ENCODE peak calls at places on chromosomes 6 and 20, in four cellular contexts. W is HCT116, V is HepG2, G is WTC11. O is an unnamed sample.

GRCh38 chr20:64102647-64103354 is 4.6 kb downstream of the NPBWR2 start:
- DNase-seq in V (no peak), G (peak), W (no peak), O (peak)

GRCh38 chr6:37210313-37210898 is 40.5 kb downstream of the PIM1 start:
- DNase-seq in V (peak), W (peak), G (peak), O (peak)

GRCh38 chr20:56368351-56369134 is 9.8 kb downstream of the FAM210B start:
- DNase-seq in W (no peak), V (no peak), G (no peak), O (no peak)

GRCh38 chr6:66429220-66429619 is 722.2 kb upstream of the EYS start:
- DNase-seq in W (no peak), V (no peak), G (no peak), O (no peak)

GRCh38 chr6:134339216-134339615 is 21.3 kb upstream of the SGK1 start:
- DNase-seq in V (no peak), W (no peak), G (no peak), O (no peak)

GRCh38 chr6:63543982-63544381 is 28.3 kb upstream of the LOC128125822 start:
- DNase-seq in V (no peak), G (no peak), W (no peak), O (no peak)

GRCh38 chr20:44470327-44470726 is 5.3 kb upstream of the TTPAL start:
- DNase-seq in G (no peak), V (no peak), W (no peak), O (no peak)

GRCh38 chr6:45922728-45923351 is 92.8 kb downstream of the CLIC5 start:
- DNase-seq in W (peak), V (no peak), G (peak), O (peak)

GRCh38 chr6:55918639-55919038 is 43.2 kb upstream of the BMP5 start:
- DNase-seq in V (no peak), G (no peak), W (no peak), O (no peak)

GRCh38 chr20:15205719-15206118 is 868.3 kb upstream of the FLRT3 start:
- DNase-seq in V (no peak), G (no peak), W (no peak), O (no peak)

GRCh38 chr20:49559411-49560081 is 8.4 kb downstream of the PTGIS start:
- DNase-seq in V (no peak), G (no peak), W (no peak), O (no peak)

GRCh38 chr20:1894471-1894950 is 696 bp upstream of the SIRPA start:
- DNase-seq in G (peak), V (no peak), W (no peak), O (peak)

GRCh38 chr6:126983779-126984178 is 134.7 kb upstream of the RSPO3 start:
- DNase-seq in W (no peak), V (no peak), G (peak), O (no peak)

GRCh38 chr6:149060985-149061760 is 256.3 kb upstream of the TAB2 start:
- DNase-seq in W (no peak), G (no peak), V (peak), O (peak)

GRCh38 chr20:19616620-19617019 is 141.4 kb upstream of the RIN2 start:
- DNase-seq in W (no peak), V (no peak), G (no peak), O (no peak)

GRCh38 chr6:14795451-14795850 is 450.4 kb upstream of the JARID2 start:
- DNase-seq in G (no peak), V (no peak), W (no peak), O (no peak)

GRCh38 chr20:35008411-35009342 is 53.0 kb downstream of the MYH7B start:
- DNase-seq in V (no peak), G (no peak), W (no peak), O (no peak)

GRCh38 chr6:158313989-158314388 is 1.7 kb downstream of the TULP4 start:
- DNase-seq in V (no peak), G (no peak), W (no peak), O (no peak)

GRCh38 chr6:48628316-48628715 is 517.3 kb upstream of the PTCHD4 start:
- DNase-seq in W (no peak), V (no peak), G (no peak), O (no peak)

GRCh38 chr6:157203312-157203744 is 120.0 kb downstream of the TMEM242 start:
- DNase-seq in W (no peak), G (no peak), V (no peak), O (no peak)

GRCh38 chr20:36439731-36440072 is 101.6 kb upstream of the MYL9 start:
- DNase-seq in G (no peak), W (no peak), V (no peak), O (no peak)
- TF ChIP-seq SP1 in G (no peak), W (no peak), V (no peak), O (no peak)

GRCh38 chr6:163533443-163533842 is 118.9 kb downstream of the QKI start:
- DNase-seq in G (no peak), V (peak), W (no peak), O (no peak)
- TF ChIP-seq SP1 in G (no peak), V (no peak), W (no peak), O (no peak)

GRCh38 chr6:154386848-154387717 is 30.5 kb upstream of the IPCEF1 start:
- DNase-seq in W (no peak), V (peak), G (no peak), O (no peak)
- TF ChIP-seq SP1 in W (no peak), V (no peak), G (no peak), O (no peak)

DNA sequence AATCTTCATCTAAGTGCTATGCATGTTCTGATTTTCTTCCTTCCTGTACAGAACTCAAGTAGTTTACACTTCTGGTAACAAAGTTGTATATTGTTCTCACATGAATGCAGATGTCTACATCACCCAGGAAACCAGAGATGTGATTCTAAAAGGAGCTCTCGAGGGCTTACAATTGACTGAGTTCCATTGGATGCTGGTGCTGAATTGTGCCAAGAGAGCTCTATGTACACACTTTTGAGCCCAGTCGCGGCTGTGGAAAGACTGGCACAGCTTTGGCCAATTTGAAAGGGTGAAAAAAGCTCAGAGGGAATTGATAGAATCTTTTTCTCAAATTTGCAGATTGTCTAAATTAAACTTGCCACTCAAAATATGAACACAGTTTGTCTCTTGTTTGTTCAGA is 340.7 kb downstream of the LMBRD1 start:
- DNase-seq in W (no peak), G (no peak), V (no peak), O (no peak)
- TF ChIP-seq SP1 in W (no peak), G (no peak), V (no peak), O (no peak)

O was measured in HEK293T.